ENCODE peak calls at places on chromosome 10, in four cellular contexts. One of them, this sample, is unnamed. For H3K27me3, the result is how much of the 10 kb centered on the place peaks cover.

GRCh38 chr10:43226441-43226840 is 40.4 kb downstream of the RASGEF1A start:
- DNase-seq in endodermal cell: peak
- DNase-seq in breast epithelium: peak
- DNase-seq in stomach: no peak
- DNase-seq in this sample: no peak

GRCh38 chr10:7756360-7756992 is 31.3 kb downstream of the KIN start:
- DNase-seq in endodermal cell: peak
- DNase-seq in breast epithelium: no peak
- DNase-seq in stomach: peak
- DNase-seq in this sample: no peak

GRCh38 chr10:89574348-89574747 is 39.0 kb upstream of the SLC16A12 start:
- DNase-seq in endodermal cell: no peak
- DNase-seq in breast epithelium: no peak
- DNase-seq in stomach: no peak
- DNase-seq in this sample: no peak

GRCh38 chr10:49512121-49512809 is 26.7 kb downstream of the ERCC6 start:
- DNase-seq in endodermal cell: no peak
- DNase-seq in breast epithelium: no peak
- DNase-seq in stomach: no peak
- DNase-seq in this sample: peak

GRCh38 chr10:56341612-56342011 is 19.4 kb downstream of the ZWINT start:
- DNase-seq in endodermal cell: no peak
- DNase-seq in breast epithelium: no peak
- DNase-seq in stomach: no peak
- DNase-seq in this sample: no peak

GRCh38 chr10:107085661-107086525 is 78.6 kb downstream of the SORCS1 start:
- DNase-seq in endodermal cell: no peak
- DNase-seq in breast epithelium: no peak
- DNase-seq in stomach: no peak
- DNase-seq in this sample: no peak

GRCh38 chr10:28367865-28368541 is 65.1 kb upstream of the MPP7 start:
- DNase-seq in endodermal cell: no peak
- DNase-seq in breast epithelium: no peak
- DNase-seq in stomach: no peak
- DNase-seq in this sample: no peak

GRCh38 chr10:35635576-35635975 is 6.5 kb downstream of the FZD8 start:
- DNase-seq in endodermal cell: peak
- DNase-seq in breast epithelium: no peak
- DNase-seq in stomach: no peak
- DNase-seq in this sample: peak

GRCh38 chr10:2772791-2773644 is 294.3 kb upstream of the PFKP start:
- DNase-seq in endodermal cell: no peak
- DNase-seq in breast epithelium: no peak
- DNase-seq in stomach: no peak
- DNase-seq in this sample: no peak

GRCh38 chr10:71547841-71548493 is 151.2 kb downstream of the CDH23 start:
- DNase-seq in endodermal cell: no peak
- DNase-seq in breast epithelium: no peak
- DNase-seq in stomach: no peak
- DNase-seq in this sample: no peak

GRCh38 chr10:117458571-117458970 is 83.3 kb upstream of the PDZD8 start:
- DNase-seq in endodermal cell: no peak
- DNase-seq in breast epithelium: no peak
- DNase-seq in stomach: no peak
- DNase-seq in this sample: no peak

GRCh38 chr10:117457071-117457810 is 82.0 kb upstream of the PDZD8 start:
- DNase-seq in endodermal cell: peak
- DNase-seq in breast epithelium: no peak
- DNase-seq in stomach: no peak
- DNase-seq in this sample: no peak

GRCh38 chr10:117457932-117458331 is 82.7 kb upstream of the PDZD8 start:
- DNase-seq in endodermal cell: peak
- DNase-seq in breast epithelium: no peak
- DNase-seq in stomach: no peak
- DNase-seq in this sample: no peak

GRCh38 chr10:117454502-117454901 is 79.3 kb upstream of the PDZD8 start:
- DNase-seq in endodermal cell: no peak
- DNase-seq in breast epithelium: no peak
- DNase-seq in stomach: no peak
- DNase-seq in this sample: no peak

GRCh38 chr10:117455346-117455745 is 80.1 kb upstream of the PDZD8 start:
- DNase-seq in endodermal cell: no peak
- DNase-seq in breast epithelium: no peak
- DNase-seq in stomach: no peak
- DNase-seq in this sample: no peak
- H3K27me3 ChIP-seq in endodermal cell: under half
- H3K27me3 ChIP-seq in breast epithelium: under half
- H3K27me3 ChIP-seq in stomach: under half
- H3K27me3 ChIP-seq in this sample: under half

DNA sequence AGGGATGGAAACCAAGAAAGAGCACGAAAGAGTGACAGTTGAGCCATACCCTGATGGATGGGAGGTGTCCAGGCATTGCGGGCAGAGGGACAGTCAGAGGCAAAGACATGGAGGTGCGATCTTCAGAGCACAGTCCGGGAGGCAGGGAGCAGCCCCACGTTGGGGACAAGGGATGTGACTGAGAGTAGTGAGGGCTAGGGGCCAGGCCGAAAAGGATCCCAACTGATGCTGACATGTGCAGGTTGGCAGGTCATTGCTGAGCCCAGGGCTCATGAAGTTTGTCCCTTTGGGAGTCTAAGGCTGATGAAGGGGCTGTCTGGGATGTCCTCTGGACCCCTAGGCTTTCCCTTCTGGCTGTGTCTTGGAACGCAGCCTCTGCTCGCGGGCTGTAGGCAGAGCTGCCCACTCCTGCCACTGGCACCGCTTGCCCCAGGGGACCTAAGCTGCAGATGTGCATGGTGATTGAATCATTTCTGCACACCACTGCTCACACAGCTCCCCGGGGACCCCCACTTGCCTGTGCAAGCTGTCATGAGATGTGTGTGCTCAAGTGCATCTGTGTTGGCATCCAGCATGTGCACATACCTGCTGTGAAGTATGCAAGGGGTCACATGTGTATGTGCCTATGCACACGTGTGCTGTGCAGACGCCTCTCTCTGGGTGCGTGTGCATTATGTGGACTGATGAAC is 125.1 kb downstream of the ZMIZ1 start:
- DNase-seq in endodermal cell: no peak
- DNase-seq in breast epithelium: no peak
- DNase-seq in stomach: no peak
- DNase-seq in this sample: no peak
- H3K4me3 ChIP-seq in endodermal cell: no peak
- H3K4me3 ChIP-seq in breast epithelium: no peak
- H3K4me3 ChIP-seq in stomach: no peak
- H3K4me3 ChIP-seq in this sample: no peak

GRCh38 chr10:95792211-95792780 is 36.3 kb downstream of the ENTPD1 start:
- DNase-seq in endodermal cell: no peak
- DNase-seq in breast epithelium: no peak
- DNase-seq in stomach: no peak
- DNase-seq in this sample: no peak
- H3K27ac ChIP-seq in endodermal cell: no peak
- H3K27ac ChIP-seq in breast epithelium: peak
- H3K27ac ChIP-seq in stomach: peak
- H3K27ac ChIP-seq in this sample: no peak

GRCh38 chr10:133247681-133248333 is 10.2 kb downstream of the VENTX start:
- DNase-seq in endodermal cell: no peak
- DNase-seq in breast epithelium: no peak
- DNase-seq in stomach: no peak
- DNase-seq in this sample: no peak
- H3K27me3 ChIP-seq in endodermal cell: under half
- H3K27me3 ChIP-seq in breast epithelium: under half
- H3K27me3 ChIP-seq in stomach: half or more
- H3K27me3 ChIP-seq in this sample: under half

GRCh38 chr10:79347226-79347893 is at the start of gene PPIF:
- DNase-seq in endodermal cell: peak
- DNase-seq in breast epithelium: peak
- DNase-seq in stomach: peak
- DNase-seq in this sample: peak

GRCh38 chr10:79347894-79348639 is 798 bp downstream of the PPIF start:
- DNase-seq in endodermal cell: peak
- DNase-seq in breast epithelium: peak
- DNase-seq in stomach: peak
- DNase-seq in this sample: peak

GRCh38 chr10:79349766-79350406 is 2.6 kb downstream of the PPIF start:
- DNase-seq in endodermal cell: no peak
- DNase-seq in breast epithelium: no peak
- DNase-seq in stomach: no peak
- DNase-seq in this sample: peak

GRCh38 chr10:79349072-79349491 is 1.8 kb downstream of the PPIF start:
- DNase-seq in endodermal cell: no peak
- DNase-seq in breast epithelium: no peak
- DNase-seq in stomach: no peak
- DNase-seq in this sample: no peak

DNA sequence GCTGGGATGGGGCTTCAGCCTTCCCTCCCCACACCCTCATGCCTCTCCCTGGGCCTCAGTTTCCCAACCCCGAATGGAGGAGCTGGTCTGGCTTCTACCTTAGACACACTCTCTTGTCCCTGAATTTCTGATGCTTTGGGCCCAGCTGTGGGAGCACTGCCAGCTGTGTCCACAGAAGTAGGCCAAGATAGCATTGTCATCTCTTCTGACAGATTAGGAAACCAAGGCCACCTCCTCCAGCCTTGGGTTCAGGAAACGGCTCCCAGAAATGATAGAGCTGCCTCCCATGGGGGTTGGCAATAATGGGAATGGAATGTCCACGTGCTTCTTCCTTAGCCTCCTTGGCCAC is 1.3 kb downstream of the PPIF start:
- DNase-seq in endodermal cell: no peak
- DNase-seq in breast epithelium: no peak
- DNase-seq in stomach: no peak
- DNase-seq in this sample: no peak
- H3K4me3 ChIP-seq in endodermal cell: peak
- H3K4me3 ChIP-seq in breast epithelium: peak
- H3K4me3 ChIP-seq in stomach: peak
- H3K4me3 ChIP-seq in this sample: peak

This sample was measured in SJSA1.